ENCODE peak calls at places on chromosomes 5 and 9, in eight cellular contexts. One of them, this sample, is unnamed.

GRCh38 chr9:94867281-94867841 is 140.9 kb downstream of the AOPEP start:
- DNase-seq in activated T-helper 1 cell treated with anti-CD3 and anti-CD28 coated beads, Interleukin-2, amount 50 U/mL, for 16 hours: no peak
- DNase-seq in NCI-H446: no peak
- DNase-seq in A172: peak
- DNase-seq in AG08396: peak
- DNase-seq in stimulated activated CD4-positive, alpha-beta T cell treated with anti-CD3 and anti-CD28 coated beads, Interleukin-1b, Interleukin-23, amount 100 ng/mL, for 24 hours: no peak
- DNase-seq in adipocyte: peak
- DNase-seq in NCI-H1105 treated with DMSO at 0.1 percent for 48 hours: no peak
- DNase-seq in this sample: no peak

GRCh38 chr5:147336871-147337270 is 102.0 kb downstream of the STK32A start:
- DNase-seq in activated T-helper 1 cell treated with anti-CD3 and anti-CD28 coated beads, Interleukin-2, amount 50 U/mL, for 16 hours: no peak
- DNase-seq in NCI-H446: no peak
- DNase-seq in A172: no peak
- DNase-seq in AG08396: no peak
- DNase-seq in stimulated activated CD4-positive, alpha-beta T cell treated with anti-CD3 and anti-CD28 coated beads, Interleukin-1b, Interleukin-23, amount 100 ng/mL, for 24 hours: no peak
- DNase-seq in adipocyte: no peak
- DNase-seq in NCI-H1105 treated with DMSO at 0.1 percent for 48 hours: no peak
- DNase-seq in this sample: no peak

GRCh38 chr9:87497604-87498045 is at the start of gene DAPK1:
- DNase-seq in activated T-helper 1 cell treated with anti-CD3 and anti-CD28 coated beads, Interleukin-2, amount 50 U/mL, for 16 hours: no peak
- DNase-seq in NCI-H446: no peak
- DNase-seq in A172: peak
- DNase-seq in AG08396: peak
- DNase-seq in stimulated activated CD4-positive, alpha-beta T cell treated with anti-CD3 and anti-CD28 coated beads, Interleukin-1b, Interleukin-23, amount 100 ng/mL, for 24 hours: peak
- DNase-seq in adipocyte: peak
- DNase-seq in NCI-H1105 treated with DMSO at 0.1 percent for 48 hours: peak
- DNase-seq in this sample: no peak

GRCh38 chr9:122866079-122866478 is 37.7 kb upstream of the PDCL start:
- DNase-seq in activated T-helper 1 cell treated with anti-CD3 and anti-CD28 coated beads, Interleukin-2, amount 50 U/mL, for 16 hours: no peak
- DNase-seq in NCI-H446: no peak
- DNase-seq in A172: no peak
- DNase-seq in AG08396: no peak
- DNase-seq in stimulated activated CD4-positive, alpha-beta T cell treated with anti-CD3 and anti-CD28 coated beads, Interleukin-1b, Interleukin-23, amount 100 ng/mL, for 24 hours: no peak
- DNase-seq in adipocyte: no peak
- DNase-seq in NCI-H1105 treated with DMSO at 0.1 percent for 48 hours: no peak
- DNase-seq in this sample: no peak

GRCh38 chr5:147782053-147783028 is at the start of gene JAKMIP2:
- DNase-seq in activated T-helper 1 cell treated with anti-CD3 and anti-CD28 coated beads, Interleukin-2, amount 50 U/mL, for 16 hours: peak
- DNase-seq in NCI-H446: peak
- DNase-seq in A172: peak
- DNase-seq in AG08396: peak
- DNase-seq in stimulated activated CD4-positive, alpha-beta T cell treated with anti-CD3 and anti-CD28 coated beads, Interleukin-1b, Interleukin-23, amount 100 ng/mL, for 24 hours: peak
- DNase-seq in adipocyte: peak
- DNase-seq in NCI-H1105 treated with DMSO at 0.1 percent for 48 hours: peak
- DNase-seq in this sample: peak

GRCh38 chr5:56712895-56713565 is 102.3 kb upstream of the MAP3K1 start:
- DNase-seq in activated T-helper 1 cell treated with anti-CD3 and anti-CD28 coated beads, Interleukin-2, amount 50 U/mL, for 16 hours: no peak
- DNase-seq in NCI-H446: no peak
- DNase-seq in A172: no peak
- DNase-seq in AG08396: no peak
- DNase-seq in stimulated activated CD4-positive, alpha-beta T cell treated with anti-CD3 and anti-CD28 coated beads, Interleukin-1b, Interleukin-23, amount 100 ng/mL, for 24 hours: no peak
- DNase-seq in adipocyte: no peak
- DNase-seq in NCI-H1105 treated with DMSO at 0.1 percent for 48 hours: no peak
- DNase-seq in this sample: no peak

GRCh38 chr5:77266291-77266690 is 55.8 kb downstream of the PDE8B start:
- DNase-seq in activated T-helper 1 cell treated with anti-CD3 and anti-CD28 coated beads, Interleukin-2, amount 50 U/mL, for 16 hours: no peak
- DNase-seq in NCI-H446: no peak
- DNase-seq in A172: peak
- DNase-seq in AG08396: no peak
- DNase-seq in stimulated activated CD4-positive, alpha-beta T cell treated with anti-CD3 and anti-CD28 coated beads, Interleukin-1b, Interleukin-23, amount 100 ng/mL, for 24 hours: no peak
- DNase-seq in adipocyte: no peak
- DNase-seq in NCI-H1105 treated with DMSO at 0.1 percent for 48 hours: no peak
- DNase-seq in this sample: no peak

GRCh38 chr5:75337366-75338021 is 474 bp downstream of the HMGCR start:
- DNase-seq in activated T-helper 1 cell treated with anti-CD3 and anti-CD28 coated beads, Interleukin-2, amount 50 U/mL, for 16 hours: peak
- DNase-seq in NCI-H446: no peak
- DNase-seq in A172: peak
- DNase-seq in AG08396: no peak
- DNase-seq in stimulated activated CD4-positive, alpha-beta T cell treated with anti-CD3 and anti-CD28 coated beads, Interleukin-1b, Interleukin-23, amount 100 ng/mL, for 24 hours: peak
- DNase-seq in adipocyte: peak
- DNase-seq in NCI-H1105 treated with DMSO at 0.1 percent for 48 hours: no peak
- DNase-seq in this sample: peak

GRCh38 chr9:113352411-113352810 is 3.1 kb downstream of the BSPRY start:
- DNase-seq in activated T-helper 1 cell treated with anti-CD3 and anti-CD28 coated beads, Interleukin-2, amount 50 U/mL, for 16 hours: no peak
- DNase-seq in NCI-H446: no peak
- DNase-seq in A172: no peak
- DNase-seq in AG08396: no peak
- DNase-seq in stimulated activated CD4-positive, alpha-beta T cell treated with anti-CD3 and anti-CD28 coated beads, Interleukin-1b, Interleukin-23, amount 100 ng/mL, for 24 hours: no peak
- DNase-seq in adipocyte: no peak
- DNase-seq in NCI-H1105 treated with DMSO at 0.1 percent for 48 hours: no peak
- DNase-seq in this sample: peak

GRCh38 chr9:136823136-136824046 is 15.6 kb downstream of the RABL6 start:
- DNase-seq in activated T-helper 1 cell treated with anti-CD3 and anti-CD28 coated beads, Interleukin-2, amount 50 U/mL, for 16 hours: no peak
- DNase-seq in NCI-H446: no peak
- DNase-seq in A172: no peak
- DNase-seq in AG08396: no peak
- DNase-seq in stimulated activated CD4-positive, alpha-beta T cell treated with anti-CD3 and anti-CD28 coated beads, Interleukin-1b, Interleukin-23, amount 100 ng/mL, for 24 hours: no peak
- DNase-seq in adipocyte: no peak
- DNase-seq in NCI-H1105 treated with DMSO at 0.1 percent for 48 hours: no peak
- DNase-seq in this sample: no peak

GRCh38 chr5:91487420-91487819 is 104.3 kb upstream of the ARRDC3 start:
- DNase-seq in activated T-helper 1 cell treated with anti-CD3 and anti-CD28 coated beads, Interleukin-2, amount 50 U/mL, for 16 hours: no peak
- DNase-seq in NCI-H446: no peak
- DNase-seq in A172: no peak
- DNase-seq in AG08396: no peak
- DNase-seq in stimulated activated CD4-positive, alpha-beta T cell treated with anti-CD3 and anti-CD28 coated beads, Interleukin-1b, Interleukin-23, amount 100 ng/mL, for 24 hours: no peak
- DNase-seq in adipocyte: no peak
- DNase-seq in NCI-H1105 treated with DMSO at 0.1 percent for 48 hours: peak
- DNase-seq in this sample: no peak

GRCh38 chr9:5879419-5880181 is 11.1 kb upstream of the MLANA start:
- DNase-seq in activated T-helper 1 cell treated with anti-CD3 and anti-CD28 coated beads, Interleukin-2, amount 50 U/mL, for 16 hours: no peak
- DNase-seq in NCI-H446: no peak
- DNase-seq in A172: peak
- DNase-seq in AG08396: peak
- DNase-seq in stimulated activated CD4-positive, alpha-beta T cell treated with anti-CD3 and anti-CD28 coated beads, Interleukin-1b, Interleukin-23, amount 100 ng/mL, for 24 hours: no peak
- DNase-seq in adipocyte: peak
- DNase-seq in NCI-H1105 treated with DMSO at 0.1 percent for 48 hours: no peak
- DNase-seq in this sample: no peak

GRCh38 chr9:126793686-126794417 is 11.0 kb upstream of the ZBTB43 start:
- DNase-seq in activated T-helper 1 cell treated with anti-CD3 and anti-CD28 coated beads, Interleukin-2, amount 50 U/mL, for 16 hours: no peak
- DNase-seq in NCI-H446: no peak
- DNase-seq in A172: no peak
- DNase-seq in AG08396: no peak
- DNase-seq in stimulated activated CD4-positive, alpha-beta T cell treated with anti-CD3 and anti-CD28 coated beads, Interleukin-1b, Interleukin-23, amount 100 ng/mL, for 24 hours: no peak
- DNase-seq in adipocyte: no peak
- DNase-seq in NCI-H1105 treated with DMSO at 0.1 percent for 48 hours: no peak
- DNase-seq in this sample: no peak

GRCh38 chr9:17342696-17343095 is 207.9 kb downstream of the CNTLN start:
- DNase-seq in activated T-helper 1 cell treated with anti-CD3 and anti-CD28 coated beads, Interleukin-2, amount 50 U/mL, for 16 hours: no peak
- DNase-seq in NCI-H446: no peak
- DNase-seq in A172: no peak
- DNase-seq in AG08396: no peak
- DNase-seq in stimulated activated CD4-positive, alpha-beta T cell treated with anti-CD3 and anti-CD28 coated beads, Interleukin-1b, Interleukin-23, amount 100 ng/mL, for 24 hours: no peak
- DNase-seq in adipocyte: no peak
- DNase-seq in NCI-H1105 treated with DMSO at 0.1 percent for 48 hours: no peak
- DNase-seq in this sample: no peak

GRCh38 chr5:27568811-27569210 is 530.4 kb upstream of the CDH9 start:
- DNase-seq in activated T-helper 1 cell treated with anti-CD3 and anti-CD28 coated beads, Interleukin-2, amount 50 U/mL, for 16 hours: no peak
- DNase-seq in NCI-H446: no peak
- DNase-seq in A172: no peak
- DNase-seq in AG08396: no peak
- DNase-seq in stimulated activated CD4-positive, alpha-beta T cell treated with anti-CD3 and anti-CD28 coated beads, Interleukin-1b, Interleukin-23, amount 100 ng/mL, for 24 hours: no peak
- DNase-seq in adipocyte: no peak
- DNase-seq in NCI-H1105 treated with DMSO at 0.1 percent for 48 hours: no peak
- DNase-seq in this sample: no peak

GRCh38 chr5:143426437-143426991 is 23.0 kb upstream of the NR3C1 start:
- DNase-seq in activated T-helper 1 cell treated with anti-CD3 and anti-CD28 coated beads, Interleukin-2, amount 50 U/mL, for 16 hours: no peak
- DNase-seq in NCI-H446: no peak
- DNase-seq in A172: no peak
- DNase-seq in AG08396: no peak
- DNase-seq in stimulated activated CD4-positive, alpha-beta T cell treated with anti-CD3 and anti-CD28 coated beads, Interleukin-1b, Interleukin-23, amount 100 ng/mL, for 24 hours: no peak
- DNase-seq in adipocyte: no peak
- DNase-seq in NCI-H1105 treated with DMSO at 0.1 percent for 48 hours: no peak
- DNase-seq in this sample: no peak

GRCh38 chr9:99307846-99308245 is 85.8 kb downstream of the SEC61B start:
- DNase-seq in activated T-helper 1 cell treated with anti-CD3 and anti-CD28 coated beads, Interleukin-2, amount 50 U/mL, for 16 hours: no peak
- DNase-seq in NCI-H446: no peak
- DNase-seq in A172: no peak
- DNase-seq in AG08396: no peak
- DNase-seq in stimulated activated CD4-positive, alpha-beta T cell treated with anti-CD3 and anti-CD28 coated beads, Interleukin-1b, Interleukin-23, amount 100 ng/mL, for 24 hours: no peak
- DNase-seq in adipocyte: no peak
- DNase-seq in NCI-H1105 treated with DMSO at 0.1 percent for 48 hours: no peak
- DNase-seq in this sample: no peak

GRCh38 chr5:179793470-179794139 is at the start of gene LTC4S:
- DNase-seq in activated T-helper 1 cell treated with anti-CD3 and anti-CD28 coated beads, Interleukin-2, amount 50 U/mL, for 16 hours: no peak
- DNase-seq in NCI-H446: no peak
- DNase-seq in A172: peak
- DNase-seq in AG08396: peak
- DNase-seq in stimulated activated CD4-positive, alpha-beta T cell treated with anti-CD3 and anti-CD28 coated beads, Interleukin-1b, Interleukin-23, amount 100 ng/mL, for 24 hours: no peak
- DNase-seq in adipocyte: no peak
- DNase-seq in NCI-H1105 treated with DMSO at 0.1 percent for 48 hours: no peak
- DNase-seq in this sample: no peak

GRCh38 chr5:1387059-1387755 is 42.3 kb upstream of the CLPTM1L start:
- DNase-seq in activated T-helper 1 cell treated with anti-CD3 and anti-CD28 coated beads, Interleukin-2, amount 50 U/mL, for 16 hours: no peak
- DNase-seq in NCI-H446: peak
- DNase-seq in A172: no peak
- DNase-seq in AG08396: no peak
- DNase-seq in stimulated activated CD4-positive, alpha-beta T cell treated with anti-CD3 and anti-CD28 coated beads, Interleukin-1b, Interleukin-23, amount 100 ng/mL, for 24 hours: no peak
- DNase-seq in adipocyte: no peak
- DNase-seq in NCI-H1105 treated with DMSO at 0.1 percent for 48 hours: no peak
- DNase-seq in this sample: peak

GRCh38 chr5:57950616-57951228 is 468.1 kb upstream of the ACTBL2 start:
- DNase-seq in activated T-helper 1 cell treated with anti-CD3 and anti-CD28 coated beads, Interleukin-2, amount 50 U/mL, for 16 hours: no peak
- DNase-seq in NCI-H446: no peak
- DNase-seq in A172: no peak
- DNase-seq in AG08396: no peak
- DNase-seq in stimulated activated CD4-positive, alpha-beta T cell treated with anti-CD3 and anti-CD28 coated beads, Interleukin-1b, Interleukin-23, amount 100 ng/mL, for 24 hours: no peak
- DNase-seq in adipocyte: peak
- DNase-seq in NCI-H1105 treated with DMSO at 0.1 percent for 48 hours: no peak
- DNase-seq in this sample: no peak

This sample was measured in RPMI8226.